ENCODE peak calls at places on chromosomes 11 and 22, in seven cellular contexts. R is HCT116, B is GM20000, W is cardiac fibroblast, A is NB4, F is right lobe of liver, U is GM12865. X is an unnamed sample.

GRCh38 chr11:128688896-128689546 is 4.9 kb upstream of the FLI1 start:
- DNase-seq in U (no peak), W (no peak), F (no peak), B (no peak), A (no peak), R (no peak), X (no peak)

GRCh38 chr11:94583885-94584500 is 16.8 kb downstream of the PIWIL4 start:
- DNase-seq in R (no peak), W (peak), B (peak), F (no peak), A (peak), U (peak), X (no peak)

GRCh38 chr11:66151273-66151672 is 81.2 kb downstream of the PACS1 start:
- DNase-seq in U (no peak), R (no peak), W (peak), A (no peak), F (no peak), B (no peak), X (no peak)

GRCh38 chr22:30224161-30224857 is 22.2 kb downstream of the LIF start:
- DNase-seq in A (peak), F (no peak), R (peak), B (peak), U (peak), W (no peak), X (no peak)

GRCh38 chr22:27252282-27253049 is 549.1 kb downstream of the MN1 start:
- DNase-seq in U (no peak), B (no peak), R (no peak), A (peak), W (peak), F (no peak), X (no peak)

GRCh38 chr22:26893034-26893710 is 235.8 kb downstream of the MIAT start:
- DNase-seq in R (no peak), U (no peak), F (no peak), W (no peak), A (no peak), B (no peak), X (no peak)

GRCh38 chr11:46381836-46382643 is 571 bp downstream of the MDK start:
- DNase-seq in B (peak), U (no peak), A (peak), W (no peak), F (no peak), R (no peak), X (no peak)

GRCh38 chr11:33633251-33634003 is 67.2 kb downstream of the C11orf91 start:
- DNase-seq in B (no peak), F (no peak), A (no peak), U (no peak), R (peak), W (peak), X (no peak)

GRCh38 chr11:9568854-9569587 is 4.4 kb upstream of the WEE1 start:
- DNase-seq in F (peak), W (peak), R (peak), B (peak), U (peak), A (peak), X (no peak)

GRCh38 chr11:18394928-18395734 is 768 bp downstream of the LDHA start:
- DNase-seq in U (peak), W (no peak), F (peak), A (peak), B (no peak), R (no peak), X (peak)

GRCh38 chr11:85787809-85788805 is 22.8 kb downstream of the SYTL2 start:
- DNase-seq in U (no peak), W (no peak), F (no peak), A (no peak), B (no peak), R (no peak), X (no peak)
- TF ChIP-seq CTCF in U (no peak), W (no peak), F (no peak), A (no peak), B (no peak), R (no peak), X (no peak)

GRCh38 chr11:122232985-122233384 is 117.0 kb upstream of the BLID start:
- DNase-seq in W (no peak), U (no peak), B (no peak), F (no peak), A (no peak), R (no peak), X (no peak)
- TF ChIP-seq CTCF in W (no peak), U (no peak), B (no peak), F (no peak), A (no peak), R (no peak), X (no peak)

DNA sequence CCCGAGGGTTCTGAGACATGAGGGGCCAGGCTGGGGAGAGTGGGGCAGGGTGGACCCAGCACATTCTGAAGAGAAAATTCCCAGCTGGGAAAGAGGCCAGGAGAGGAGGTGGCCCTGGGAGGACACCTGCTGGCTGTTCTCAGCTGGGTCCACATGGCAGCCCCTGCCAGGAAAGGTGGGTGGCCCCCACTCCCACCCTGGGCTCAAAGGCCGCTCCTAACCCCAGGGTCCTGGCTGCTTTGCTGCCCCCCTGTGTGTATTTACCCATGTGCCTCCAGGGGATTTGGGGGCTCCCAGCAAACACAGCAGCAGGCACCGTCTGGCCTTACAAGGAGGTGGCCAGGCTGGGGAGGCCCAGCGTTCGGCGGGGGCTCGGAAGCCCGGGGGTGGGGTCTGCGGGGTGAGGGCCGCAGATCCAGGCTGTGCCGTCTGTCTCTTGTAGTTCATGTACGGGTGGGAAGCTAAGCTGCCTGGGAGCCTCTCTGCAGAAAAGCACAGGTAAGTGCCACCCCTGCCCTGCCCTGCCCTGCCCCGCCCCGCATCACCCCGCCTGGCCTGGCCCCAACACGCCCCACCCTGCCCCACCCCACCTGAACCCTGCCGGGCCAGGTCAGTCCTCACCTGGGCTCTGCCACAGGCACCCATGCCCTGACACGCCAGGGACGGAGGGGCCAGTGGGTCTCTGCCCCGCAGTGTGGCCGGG is 10.6 kb downstream of the MUC5B start:
- DNase-seq in U (no peak), A (no peak), F (peak), B (peak), R (no peak), W (no peak), X (peak)
- TF ChIP-seq CTCF in U (no peak), A (no peak), F (no peak), B (no peak), R (peak), W (no peak), X (peak)

DNA sequence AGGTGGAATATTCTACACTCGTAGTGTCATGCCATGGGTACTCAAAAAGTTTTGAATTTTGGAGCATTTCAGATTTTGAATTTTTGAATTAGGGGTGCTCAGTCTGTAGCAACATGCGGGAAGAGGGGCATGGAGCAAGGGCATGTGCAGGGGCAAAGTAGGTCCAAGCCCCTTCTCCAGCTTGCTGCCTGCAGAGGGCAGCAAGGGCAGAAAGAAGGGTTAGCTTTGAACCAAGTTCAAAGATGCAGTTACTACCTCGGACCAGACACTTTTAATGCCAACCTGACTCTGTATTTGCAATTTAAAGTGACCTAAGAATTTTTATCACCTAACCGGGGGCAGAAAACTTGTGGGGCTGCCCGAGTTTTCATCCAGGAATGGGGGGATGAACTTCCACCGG is 68.2 kb downstream of the CD82 start:
- DNase-seq in F (no peak), A (no peak), R (no peak), W (no peak), B (peak), U (no peak), X (peak)
- TF ChIP-seq CTCF in F (no peak), A (peak), R (peak), W (peak), B (no peak), U (no peak), X (peak)

GRCh38 chr11:86372586-86372985 is 2.1 kb upstream of the CCDC81 start:
- DNase-seq in B (no peak), A (no peak), F (no peak), R (no peak), U (no peak), W (no peak), X (no peak)

GRCh38 chr11:86377972-86378371 is 3.3 kb downstream of the CCDC81 start:
- DNase-seq in A (no peak), R (no peak), U (no peak), B (no peak), F (no peak), W (no peak), X (no peak)

GRCh38 chr11:86374586-86374985 is at the start of gene CCDC81:
- DNase-seq in B (no peak), W (no peak), A (no peak), R (no peak), U (no peak), F (no peak), X (no peak)

GRCh38 chr11:86370922-86371614 is 3.6 kb upstream of the CCDC81 start:
- DNase-seq in R (no peak), B (no peak), W (peak), A (peak), F (no peak), U (no peak), X (no peak)

GRCh38 chr11:86374121-86374520 is 566 bp upstream of the CCDC81 start:
- DNase-seq in U (no peak), F (no peak), R (no peak), B (no peak), A (no peak), W (no peak), X (no peak)
- TF ChIP-seq CTCF in U (no peak), F (no peak), R (no peak), B (no peak), A (no peak), W (no peak), X (no peak)

GRCh38 chr22:20054034-20054427 is 26.0 kb upstream of the DGCR8 start:
- DNase-seq in F (no peak), B (no peak), R (no peak), W (no peak), A (no peak), U (no peak), X (no peak)

GRCh38 chr22:20052309-20053250 is 27.5 kb upstream of the DGCR8 start:
- DNase-seq in W (no peak), B (no peak), F (no peak), A (no peak), U (no peak), R (no peak), X (no peak)

GRCh38 chr22:20054485-20054884 is 25.6 kb upstream of the DGCR8 start:
- DNase-seq in R (no peak), F (no peak), W (no peak), B (no peak), U (no peak), A (no peak), X (no peak)

GRCh38 chr22:20053407-20054033 is 26.5 kb upstream of the DGCR8 start:
- DNase-seq in A (no peak), B (no peak), F (no peak), R (no peak), W (no peak), U (no peak), X (no peak)

DNA sequence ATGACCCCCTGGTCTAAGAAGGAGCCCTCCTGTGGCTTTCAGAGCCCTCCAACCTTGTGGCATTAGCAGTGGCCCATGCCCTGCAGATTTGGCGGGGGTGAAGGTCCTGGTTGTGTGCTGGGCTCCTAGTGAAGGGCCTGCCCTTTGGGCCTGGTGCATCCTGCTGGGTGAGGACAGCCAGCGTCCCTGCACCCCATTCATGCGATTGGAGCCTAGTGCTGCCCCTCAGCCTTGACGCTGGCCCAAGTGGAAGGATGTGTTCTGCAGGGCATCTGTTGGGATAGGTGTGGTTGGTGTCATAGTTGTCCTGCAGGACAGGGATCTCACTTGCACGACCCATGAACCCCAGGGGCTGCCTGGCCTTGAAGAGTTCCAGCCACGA is 28.1 kb upstream of the DGCR8 start:
- DNase-seq in W (no peak), B (no peak), F (no peak), R (no peak), U (no peak), A (no peak), X (no peak)
- TF ChIP-seq CTCF in W (no peak), B (no peak), F (no peak), R (no peak), U (no peak), A (no peak), X (no peak)

X was measured in chondrocyte.